ENCODE peak calls at places on chromosomes 4 and X, in nine cellular contexts. O, V, Z, F, R, M, G, J and C are unnamed samples.

GRCh38 chr4:184329235-184330007 is 111.7 kb upstream of the ENPP6 start:
- DNase-seq in Z (no peak), V (no peak), M (no peak), R (no peak), G (no peak), J (peak), O (no peak), F (no peak), C (no peak)

GRCh38 chrX:135421537-135421931 is 210 bp upstream of the SMIM10L2A start:
- DNase-seq in R (peak), Z (peak), F (peak), J (peak), V (peak), G (peak), O (peak), M (peak), C (peak)

GRCh38 chr4:147017081-147017480 is 71.4 kb upstream of the TTC29 start:
- DNase-seq in R (no peak), V (no peak), F (no peak), J (no peak), M (no peak), O (no peak), G (no peak), Z (no peak), C (no peak)

GRCh38 chr4:47830263-47831025 is 7.4 kb downstream of the CORIN start:
- DNase-seq in M (no peak), O (no peak), V (no peak), Z (no peak), F (no peak), R (no peak), J (no peak), G (no peak), C (no peak)

GRCh38 chrX:131792789-131793462 is 230.2 kb upstream of the STK26 start:
- DNase-seq in G (no peak), O (no peak), M (peak), Z (peak), R (peak), F (peak), J (peak), V (peak), C (no peak)

GRCh38 chrX:9072281-9072680 is 38.4 kb upstream of the FAM9B start:
- DNase-seq in F (no peak), O (no peak), M (no peak), J (no peak), R (no peak), Z (no peak), G (no peak), V (peak), C (no peak)

GRCh38 chr4:10578027-10578426 is 106.5 kb downstream of the CLNK start:
- DNase-seq in Z (no peak), R (no peak), J (no peak), G (no peak), O (no peak), M (no peak), V (no peak), F (no peak), C (no peak)

GRCh38 chr4:113444386-113444785 is 317.2 kb downstream of the CAMK2D start:
- DNase-seq in R (no peak), G (no peak), O (no peak), F (no peak), J (no peak), M (no peak), Z (no peak), V (peak), C (no peak)

GRCh38 chrX:130401415-130402210 is at the start of gene RBMX2:
- DNase-seq in R (peak), Z (peak), O (peak), F (peak), M (peak), G (peak), V (peak), J (peak), C (peak)
- TF ChIP-seq CTCF in R (no peak), Z (no peak), O (no peak), F (no peak), M (no peak), G (no peak), V (no peak), J (no peak), C (no peak)

DNA sequence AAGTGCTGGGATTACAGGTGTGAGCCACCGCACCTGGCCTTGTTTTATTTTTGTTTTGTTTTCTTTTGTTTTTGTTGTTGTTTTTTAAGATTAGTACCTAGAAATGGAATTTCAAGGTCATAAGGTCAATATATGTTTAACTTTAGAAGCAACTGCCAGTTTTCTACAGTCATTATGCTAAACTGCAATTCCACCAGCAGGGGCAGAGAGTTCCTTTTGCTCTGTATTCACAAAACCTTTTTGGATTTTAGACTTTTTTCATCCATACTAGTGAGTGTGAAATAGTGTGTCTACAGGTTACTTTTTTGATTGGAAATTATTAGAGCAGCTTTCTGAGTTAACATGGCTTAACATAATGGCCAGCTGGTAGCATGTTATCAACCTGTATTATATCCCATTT is 580.6 kb downstream of the TRIML1 start:
- DNase-seq in R (no peak), Z (no peak), O (no peak), F (no peak), J (no peak), G (no peak), M (no peak), V (no peak), C (no peak)
- TF ChIP-seq CTCF in R (no peak), Z (no peak), O (peak), F (peak), J (no peak), G (no peak), M (no peak), V (no peak), C (no peak)

GRCh38 chr4:156036496-156036895 is 82.8 kb upstream of the CTSO start:
- DNase-seq in J (no peak), M (no peak), G (no peak), O (no peak), Z (no peak), F (no peak), R (no peak), V (no peak), C (no peak)
- TF ChIP-seq CTCF in J (no peak), M (no peak), G (no peak), O (no peak), Z (no peak), F (no peak), R (no peak), V (no peak), C (no peak)

GRCh38 chr4:89164400-89164799 is 53.1 kb downstream of the TIGD2 start:
- DNase-seq in F (no peak), R (no peak), Z (no peak), M (no peak), V (no peak), O (no peak), J (no peak), G (no peak), C (no peak)
- TF ChIP-seq CTCF in F (no peak), R (no peak), Z (no peak), M (no peak), V (no peak), O (no peak), J (no peak), G (no peak), C (no peak)

GRCh38 chr4:102268355-102268754 is 76.9 kb downstream of the SLC39A8 start:
- DNase-seq in J (no peak), F (no peak), Z (no peak), R (no peak), G (no peak), M (no peak), O (no peak), V (no peak), C (no peak)

GRCh38 chr4:102259702-102260101 is 85.6 kb downstream of the SLC39A8 start:
- DNase-seq in M (no peak), Z (no peak), F (no peak), J (no peak), R (no peak), G (no peak), O (no peak), V (no peak), C (no peak)

GRCh38 chr4:102259081-102259480 is 86.2 kb downstream of the SLC39A8 start:
- DNase-seq in F (no peak), J (no peak), Z (no peak), R (no peak), G (no peak), O (no peak), M (no peak), V (no peak), C (no peak)

DNA sequence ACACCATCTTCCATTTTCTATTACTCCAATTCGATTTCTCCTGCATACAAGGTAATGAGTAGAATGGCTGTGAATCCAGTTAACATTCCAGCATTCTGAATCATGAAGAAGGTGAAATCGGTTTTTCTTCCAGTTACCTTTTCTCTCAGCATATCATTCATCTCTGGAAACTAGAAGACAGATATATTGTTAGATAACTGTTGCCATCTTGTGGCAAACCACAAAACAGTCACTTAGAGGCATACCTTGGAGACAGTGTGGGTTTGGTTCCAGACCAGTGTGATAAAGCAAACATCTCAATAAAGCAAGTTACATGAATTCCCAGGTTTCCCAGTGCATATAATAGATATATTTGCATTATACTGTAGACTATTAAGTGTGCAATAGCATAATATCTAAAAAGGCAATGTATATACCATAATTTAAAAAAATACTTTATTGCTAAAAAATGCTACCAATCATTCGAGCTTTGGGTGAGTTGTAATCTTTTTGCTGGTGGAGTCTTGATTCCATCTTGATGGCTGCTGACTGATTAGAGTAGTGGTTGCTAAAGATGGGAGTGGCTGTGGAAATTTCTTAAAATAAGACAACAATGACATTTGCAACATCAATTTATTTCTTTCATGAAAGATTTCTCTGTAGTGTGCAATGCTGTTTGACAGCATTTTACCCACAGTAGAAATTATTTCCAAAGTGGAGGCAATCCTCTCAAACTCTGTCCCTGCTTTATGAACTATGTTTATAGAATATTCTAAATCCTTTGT is 82.1 kb downstream of the SLC39A8 start:
- DNase-seq in V (peak), O (no peak), J (no peak), Z (no peak), F (no peak), R (no peak), M (no peak), G (no peak), C (no peak)
- TF ChIP-seq CTCF in V (peak), O (peak), J (peak), Z (peak), F (peak), R (peak), M (peak), G (peak), C (peak)

DNA sequence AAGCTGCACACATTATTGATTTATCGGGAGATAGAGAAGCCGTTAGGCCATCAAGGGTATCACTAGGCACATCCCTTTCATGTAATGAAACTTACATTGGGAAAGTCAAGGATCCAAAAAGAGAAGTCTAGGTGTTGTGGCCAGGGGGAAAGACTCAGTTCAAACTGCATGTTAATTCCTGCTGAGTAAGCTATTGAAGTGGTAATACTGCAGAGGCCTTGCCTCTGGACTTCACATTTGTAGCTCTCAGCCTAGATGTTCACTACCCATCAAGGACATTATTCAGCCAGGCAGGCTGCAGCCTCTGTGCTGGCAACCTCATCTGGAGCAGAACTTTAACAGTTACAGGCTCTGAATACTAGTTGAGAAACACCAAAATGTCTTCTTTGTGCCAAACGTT is 2094.5 kb upstream of the AGA start:
- DNase-seq in J (no peak), Z (no peak), R (no peak), G (no peak), V (no peak), F (no peak), M (no peak), O (no peak), C (no peak)
- TF ChIP-seq CTCF in J (no peak), Z (no peak), R (no peak), G (no peak), V (no peak), F (no peak), M (no peak), O (no peak), C (no peak)

DNA sequence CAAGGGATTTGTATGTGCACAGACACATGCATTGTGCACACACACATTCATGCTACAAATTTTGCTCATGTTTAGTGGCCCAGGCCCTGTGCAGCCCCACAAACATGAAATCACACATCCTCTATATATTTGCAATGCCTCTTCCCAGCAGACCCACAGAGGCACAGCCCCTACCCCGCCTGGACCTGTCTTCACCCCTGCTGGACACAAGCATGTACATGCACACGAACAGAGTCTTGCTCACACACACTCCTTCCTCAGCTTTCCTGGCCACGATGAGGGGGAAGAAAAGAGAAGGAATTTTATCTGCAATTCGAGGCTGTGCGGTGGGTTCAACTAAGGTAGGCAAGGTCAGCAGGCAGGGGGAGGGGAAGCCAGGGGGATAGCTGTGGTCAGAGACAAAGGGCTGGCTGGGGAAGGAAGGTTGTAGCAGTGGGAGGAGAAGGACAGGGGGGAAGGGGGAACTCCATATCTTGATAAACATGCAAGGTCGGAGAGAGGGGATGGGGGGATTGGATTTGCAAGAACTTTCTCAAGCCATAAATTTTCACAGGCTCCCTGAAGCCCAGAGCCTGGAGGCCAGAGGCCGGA is 156.4 kb downstream of the EFNB1 start:
- DNase-seq in R (no peak), M (no peak), V (no peak), G (no peak), F (no peak), Z (no peak), J (no peak), O (no peak), C (peak)
- TF ChIP-seq CTCF in R (no peak), M (no peak), V (no peak), G (no peak), F (no peak), Z (no peak), J (no peak), O (no peak), C (no peak)

DNA sequence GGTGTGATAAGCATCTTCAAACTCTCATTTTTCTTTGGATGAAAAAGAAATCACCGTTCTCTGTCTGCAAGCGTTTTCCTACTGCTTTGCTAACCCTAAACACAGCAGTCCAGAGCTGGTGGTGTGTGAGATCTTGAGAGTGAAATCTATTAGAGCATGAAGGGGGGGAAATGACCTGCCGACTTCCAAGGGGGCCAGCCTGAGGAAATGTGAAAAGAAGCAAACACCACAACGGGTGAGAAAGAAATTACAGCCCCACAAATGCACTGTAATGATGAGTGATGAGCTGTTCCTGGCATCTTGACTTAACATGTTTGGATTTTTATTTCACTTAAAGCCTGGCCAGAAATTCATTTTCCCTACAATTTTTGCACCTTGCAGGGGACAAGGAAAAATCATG is 84.1 kb upstream of the TMEM150C start:
- DNase-seq in Z (no peak), V (no peak), J (no peak), R (no peak), G (no peak), M (no peak), O (no peak), F (no peak), C (no peak)
- TF ChIP-seq CTCF in Z (no peak), V (no peak), J (no peak), R (no peak), G (no peak), M (no peak), O (no peak), F (no peak), C (no peak)